ENCODE peak calls at places on chromosome 4, in four cellular contexts. X is HCT116, N is NT2/D1, P is SK-N-SH. Q is an unnamed sample.
A peak's percentile ranks its signal among the peaks of the same experiment; 100 is the strongest.

GRCh38 chr4:125315571-125316390 is 1.0 kb downstream of the FAT4 start:
- DNase-seq in P (peak; percentile 69), X (no peak), N (no peak), Q (no peak)

GRCh38 chr4:154487144-154487543 is 4.5 kb downstream of the DCHS2 start:
- DNase-seq in X (no peak), P (no peak), N (no peak), Q (no peak)

GRCh38 chr4:2793578-2793919 is 664 bp downstream of the SH3BP2 start:
- DNase-seq in N (no peak), X (peak; percentile 12), P (peak; percentile 37), Q (no peak)

GRCh38 chr4:177596035-177596434 is 153.8 kb upstream of the AGA start:
- DNase-seq in P (peak; percentile 6), X (peak; percentile 76), N (peak; percentile 13), Q (peak; percentile 25)

GRCh38 chr4:878796-879729 is 53.1 kb downstream of the GAK start:
- DNase-seq in X (no peak), N (no peak), P (no peak), Q (no peak)

GRCh38 chr4:169115897-169116254 is 105.8 kb upstream of the CBR4 start:
- DNase-seq in P (no peak), X (peak; percentile 89), N (no peak), Q (no peak)

GRCh38 chr4:26030260-26030667 is 116.2 kb downstream of the SMIM20 start:
- DNase-seq in P (no peak), N (peak; percentile 95), X (no peak), Q (peak; percentile 91)

GRCh38 chr4:34108456-34108855 is 2135.9 kb downstream of the ARAP2 start:
- DNase-seq in X (no peak), P (no peak), N (no peak), Q (no peak)

GRCh38 chr4:3868146-3868840 is 102.1 kb downstream of the ADRA2C start:
- DNase-seq in N (no peak), X (no peak), P (no peak), Q (no peak)

GRCh38 chr4:149555146-149555545 is 260.5 kb downstream of the IQCM start:
- DNase-seq in X (no peak), P (no peak), N (no peak), Q (no peak)

GRCh38 chr4:107876096-107876495 is 51.4 kb downstream of the SGMS2 start:
- DNase-seq in X (no peak), N (no peak), P (no peak), Q (no peak)

GRCh38 chr4:37470243-37470642 is 215.9 kb downstream of the RELL1 start:
- DNase-seq in X (no peak), P (no peak), N (no peak), Q (no peak)

GRCh38 chr4:100828364-100828763 is 310.5 kb upstream of the EMCN start:
- DNase-seq in P (no peak), X (no peak), N (no peak), Q (no peak)

GRCh38 chr4:183987529-183987946 is 82.4 kb downstream of the STOX2 start:
- DNase-seq in X (peak; percentile 21), P (peak; percentile 80), N (no peak), Q (no peak)

GRCh38 chr4:1310796-1311715 is 21.4 kb downstream of the MAEA start:
- DNase-seq in P (no peak), X (no peak), N (no peak), Q (no peak)

GRCh38 chr4:164138521-164138920 is 615.4 kb upstream of the SMIM31 start:
- DNase-seq in N (no peak), P (no peak), X (no peak), Q (no peak)

GRCh38 chr4:151798678-151799416 is 38.0 kb upstream of the GATB start:
- DNase-seq in P (no peak), N (no peak), X (no peak), Q (no peak)

GRCh38 chr4:182169987-182170386 is 73.2 kb upstream of the TENM3 start:
- DNase-seq in X (no peak), N (no peak), P (no peak), Q (no peak)

GRCh38 chr4:5386921-5387320 is 321.4 kb downstream of the EVC2 start:
- DNase-seq in P (no peak), X (no peak), N (no peak), Q (no peak)

GRCh38 chr4:37737456-37737855 is 51.3 kb upstream of the RELL1 start:
- DNase-seq in P (no peak), X (no peak), N (no peak), Q (no peak)

GRCh38 chr4:163271555-163272127 is 60.8 kb downstream of the NPY1R start:
- DNase-seq in X (no peak), P (no peak), N (no peak), Q (no peak)

GRCh38 chr4:5974321-5974720 is 43.9 kb downstream of the C4orf50 start:
- DNase-seq in N (no peak), X (no peak), P (no peak), Q (no peak)

GRCh38 chr4:105150511-105150910 is 3.8 kb downstream of the TET2 start:
- DNase-seq in X (no peak), N (no peak), P (no peak), Q (no peak)

GRCh38 chr4:107248571-107248970 is 212.5 kb upstream of the DKK2 start:
- DNase-seq in P (no peak), N (no peak), X (no peak), Q (no peak)

GRCh38 chr4:21102667-21103066 is 402.4 kb downstream of the PACRGL start:
- DNase-seq in X (no peak), P (no peak), N (no peak), Q (no peak)

GRCh38 chr4:173272314-173272713 is 61.8 kb downstream of the HMGB2 start:
- DNase-seq in N (no peak), P (no peak), X (no peak), Q (no peak)

GRCh38 chr4:53273726-53274125 is 92.1 kb downstream of the SCFD2 start:
- DNase-seq in X (no peak), P (no peak), N (no peak), Q (no peak)

GRCh38 chr4:10205223-10205622 is 88.6 kb upstream of the WDR1 start:
- DNase-seq in N (no peak), P (no peak), X (no peak), Q (no peak)

GRCh38 chr4:73895201-73896177 is 26.3 kb downstream of the CXCL1 start:
- DNase-seq in P (no peak), N (no peak), X (no peak), Q (no peak)

GRCh38 chr4:54065282-54066087 is 1.1 kb upstream of the CHIC2 start:
- DNase-seq in X (no peak), N (no peak), P (no peak), Q (no peak)

GRCh38 chr4:110704748-110705439 is 82.0 kb upstream of the PITX2 start:
- DNase-seq in N (no peak), X (no peak), P (no peak), Q (no peak)

GRCh38 chr4:109977854-109978501 is 65.3 kb downstream of the EGF start:
- DNase-seq in N (no peak), X (peak; percentile 27), P (peak; percentile 21), Q (no peak)

GRCh38 chr4:73872331-73873108 is 3.3 kb downstream of the CXCL1 start:
- DNase-seq in N (no peak), P (no peak), X (no peak), Q (no peak)

GRCh38 chr4:10074767-10075105 is 41.9 kb downstream of the WDR1 start:
- DNase-seq in P (no peak), X (no peak), N (peak; percentile 16), Q (no peak)

GRCh38 chr4:145530662-145531061 is 49.0 kb downstream of the SMAD1 start:
- DNase-seq in P (no peak), N (no peak), X (no peak), Q (no peak)

GRCh38 chr4:145530189-145530588 is 48.5 kb downstream of the SMAD1 start:
- DNase-seq in X (no peak), P (no peak), N (no peak), Q (no peak)

GRCh38 chr4:145533011-145533410 is 51.4 kb downstream of the SMAD1 start:
- DNase-seq in N (no peak), P (no peak), X (no peak), Q (no peak)

GRCh38 chr4:145531193-145531592 is 49.5 kb downstream of the SMAD1 start:
- DNase-seq in N (no peak), P (peak; percentile 36), X (no peak), Q (no peak)

DNA sequence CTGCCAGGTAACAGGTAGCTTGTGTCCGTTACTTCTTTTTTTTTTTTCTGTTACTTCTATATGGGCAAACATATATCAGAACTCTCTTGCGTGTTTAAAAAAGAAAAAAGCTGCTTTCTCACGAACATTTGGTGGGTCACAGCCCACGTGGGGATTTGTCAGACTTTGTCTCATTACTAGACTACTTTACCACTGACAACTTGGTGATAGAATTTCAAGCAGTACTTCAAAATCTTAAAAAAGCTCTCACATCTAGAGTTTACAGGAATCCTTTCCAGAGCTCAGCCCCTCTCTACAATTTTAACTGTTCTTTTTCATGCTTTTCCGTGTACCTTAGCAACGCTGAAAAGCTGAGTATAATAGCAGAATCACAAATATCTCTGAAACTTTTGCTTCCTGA is 50.1 kb downstream of the SMAD1 start:
- DNase-seq in N (no peak), X (no peak), P (no peak), Q (no peak)
- H3K4me1 ChIP-seq in N (no peaks in the 10 kb centered on the region), X (no peaks in the 10 kb centered on the region), P (peaks cover 12% of the 10 kb centered on the region), Q (peaks cover 2% of the 10 kb centered on the region)

GRCh38 chr4:111775908-111776307 is 369.3 kb upstream of the FAM241A start:
- DNase-seq in P (no peak), X (no peak), N (no peak), Q (no peak)
- TF ChIP-seq YY1 in P (no peak), X (no peak), N (no peak), Q (no peak)

DNA sequence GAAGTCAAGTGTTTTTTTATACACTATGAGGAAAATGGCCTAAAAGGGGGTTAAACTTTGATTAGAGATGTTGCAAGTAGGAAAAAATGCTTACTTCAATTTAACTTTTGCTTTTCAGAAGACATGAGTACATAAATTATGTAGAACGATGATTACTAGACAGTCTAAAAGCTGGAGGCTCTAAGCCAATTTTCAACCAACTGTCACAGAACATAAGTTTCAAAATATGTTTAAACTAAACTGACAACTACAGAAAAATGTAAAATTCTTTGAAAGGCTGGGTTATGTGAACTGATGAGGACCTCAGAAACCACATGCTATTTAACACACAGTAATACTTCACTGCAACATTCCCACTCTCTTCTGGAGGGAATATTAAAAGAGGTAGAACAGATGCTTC is 83.5 kb downstream of the SHISA3 start:
- DNase-seq in P (no peak), N (no peak), X (no peak), Q (no peak)
- H3K4me1 ChIP-seq in P (peaks cover 25% of the 10 kb centered on the region), N (peaks cover 3% of the 10 kb centered on the region), X (no peaks in the 10 kb centered on the region), Q (peaks cover 17% of the 10 kb centered on the region)

GRCh38 chr4:75545526-75545925 is 10.3 kb upstream of the ODAPH start:
- DNase-seq in X (no peak), P (no peak), N (no peak), Q (no peak)

GRCh38 chr4:75547647-75548387 is 8.0 kb upstream of the ODAPH start:
- DNase-seq in P (peak; percentile 66), N (no peak), X (no peak), Q (no peak)

GRCh38 chr4:75542824-75543223 is 13.0 kb upstream of the ODAPH start:
- DNase-seq in P (no peak), X (no peak), N (no peak), Q (no peak)

GRCh38 chr4:75549019-75549418 is 6.8 kb upstream of the ODAPH start:
- DNase-seq in P (no peak), X (no peak), N (no peak), Q (no peak)

DNA sequence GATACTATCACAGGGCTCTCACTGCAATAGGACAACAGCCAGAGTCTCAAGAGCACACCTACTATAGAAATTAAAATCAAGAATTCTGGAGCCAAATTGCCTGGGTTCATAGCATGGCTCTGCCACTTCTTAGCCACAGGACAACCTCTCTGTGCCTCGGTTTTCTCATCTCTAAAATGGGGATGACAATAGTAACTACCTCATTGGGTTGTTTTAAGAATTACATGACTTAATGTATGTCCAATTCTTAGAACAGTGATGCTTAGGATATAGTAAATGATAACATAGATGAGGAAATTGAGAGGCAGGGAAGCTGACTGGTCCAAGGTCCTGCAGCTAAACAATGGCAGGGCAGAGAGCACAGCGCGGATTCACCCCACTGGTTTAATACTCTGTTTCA is 11.0 kb upstream of the ODAPH start:
- DNase-seq in X (no peak), N (no peak), P (no peak), Q (no peak)
- TF ChIP-seq YY1 in X (no peak), N (no peak), P (no peak), Q (no peak)

Q was measured in H1.